ENCODE peak calls at places on chromosomes 5 and 9, in eight cellular contexts. One of them, this sample, is unnamed.

GRCh38 chr5:142314129-142314528 is 10.7 kb downstream of the SPRY4 start:
- DNase-seq in A549: no peak
- DNase-seq in CD8-positive, alpha-beta T cell: no peak
- DNase-seq in Karpas-422: no peak
- DNase-seq in tibial artery: no peak
- DNase-seq in aorta: no peak
- DNase-seq in transverse colon: no peak
- DNase-seq in H9: no peak
- DNase-seq in this sample: no peak

GRCh38 chr9:89312154-89312616 is 1.2 kb downstream of the CKS2 start:
- DNase-seq in A549: peak; percentile 32
- DNase-seq in CD8-positive, alpha-beta T cell: no peak
- DNase-seq in Karpas-422: peak; percentile 66
- DNase-seq in tibial artery: no peak
- DNase-seq in aorta: no peak
- DNase-seq in transverse colon: no peak
- DNase-seq in H9: no peak
- DNase-seq in this sample: no peak

GRCh38 chr9:38371495-38371894 is 21.0 kb upstream of the ALDH1B1 start:
- DNase-seq in A549: peak; percentile 71
- DNase-seq in CD8-positive, alpha-beta T cell: peak; percentile 15
- DNase-seq in Karpas-422: peak; percentile 69
- DNase-seq in tibial artery: no peak
- DNase-seq in aorta: peak; percentile 51
- DNase-seq in transverse colon: peak; percentile 58
- DNase-seq in H9: no peak
- DNase-seq in this sample: peak; percentile 52

GRCh38 chr5:179319741-179320281 is 25.4 kb downstream of the ADAMTS2 start:
- DNase-seq in A549: no peak
- DNase-seq in CD8-positive, alpha-beta T cell: no peak
- DNase-seq in Karpas-422: no peak
- DNase-seq in tibial artery: peak; percentile 62
- DNase-seq in aorta: peak; percentile 54
- DNase-seq in transverse colon: no peak
- DNase-seq in H9: no peak
- DNase-seq in this sample: no peak

GRCh38 chr9:137648396-137648795 is 29.6 kb downstream of the EHMT1 start:
- DNase-seq in A549: no peak
- DNase-seq in CD8-positive, alpha-beta T cell: no peak
- DNase-seq in Karpas-422: no peak
- DNase-seq in tibial artery: no peak
- DNase-seq in aorta: no peak
- DNase-seq in transverse colon: no peak
- DNase-seq in H9: no peak
- DNase-seq in this sample: no peak

GRCh38 chr5:62708481-62709325 is 130.1 kb downstream of the LRRC70 start:
- DNase-seq in A549: no peak
- DNase-seq in CD8-positive, alpha-beta T cell: no peak
- DNase-seq in Karpas-422: no peak
- DNase-seq in tibial artery: no peak
- DNase-seq in aorta: no peak
- DNase-seq in transverse colon: no peak
- DNase-seq in H9: no peak
- DNase-seq in this sample: no peak

GRCh38 chr5:19626218-19626617 is 361.8 kb downstream of the CDH18 start:
- DNase-seq in A549: no peak
- DNase-seq in CD8-positive, alpha-beta T cell: no peak
- DNase-seq in Karpas-422: no peak
- DNase-seq in tibial artery: no peak
- DNase-seq in aorta: no peak
- DNase-seq in transverse colon: no peak
- DNase-seq in H9: no peak
- DNase-seq in this sample: no peak

GRCh38 chr5:140266471-140267200 is 36.3 kb downstream of the PFDN1 start:
- DNase-seq in A549: no peak
- DNase-seq in CD8-positive, alpha-beta T cell: no peak
- DNase-seq in Karpas-422: no peak
- DNase-seq in tibial artery: no peak
- DNase-seq in aorta: no peak
- DNase-seq in transverse colon: no peak
- DNase-seq in H9: no peak
- DNase-seq in this sample: no peak

GRCh38 chr9:116944714-116945534 is 257.8 kb downstream of the TRIM32 start:
- DNase-seq in A549: no peak
- DNase-seq in CD8-positive, alpha-beta T cell: no peak
- DNase-seq in Karpas-422: peak; percentile 55
- DNase-seq in tibial artery: no peak
- DNase-seq in aorta: no peak
- DNase-seq in transverse colon: no peak
- DNase-seq in H9: no peak
- DNase-seq in this sample: no peak

GRCh38 chr9:113623851-113624485 is 160.4 kb downstream of the RGS3 start:
- DNase-seq in A549: no peak
- DNase-seq in CD8-positive, alpha-beta T cell: no peak
- DNase-seq in Karpas-422: no peak
- DNase-seq in tibial artery: no peak
- DNase-seq in aorta: no peak
- DNase-seq in transverse colon: no peak
- DNase-seq in H9: peak; percentile 23
- DNase-seq in this sample: no peak

GRCh38 chr9:123400926-123401503 is 45.0 kb downstream of the CRB2 start:
- DNase-seq in A549: no peak
- DNase-seq in CD8-positive, alpha-beta T cell: no peak
- DNase-seq in Karpas-422: no peak
- DNase-seq in tibial artery: peak; percentile 55
- DNase-seq in aorta: no peak
- DNase-seq in transverse colon: no peak
- DNase-seq in H9: no peak
- DNase-seq in this sample: no peak

GRCh38 chr5:134115806-134116175 is 1.3 kb downstream of the TCF7 start:
- DNase-seq in A549: no peak
- DNase-seq in CD8-positive, alpha-beta T cell: no peak
- DNase-seq in Karpas-422: no peak
- DNase-seq in tibial artery: no peak
- DNase-seq in aorta: no peak
- DNase-seq in transverse colon: no peak
- DNase-seq in H9: no peak
- DNase-seq in this sample: peak; percentile 34

GRCh38 chr9:137029058-137029922 is 1.3 kb upstream of the ABCA2 start:
- DNase-seq in A549: peak; percentile 73
- DNase-seq in CD8-positive, alpha-beta T cell: peak; percentile 70
- DNase-seq in Karpas-422: peak; percentile 86
- DNase-seq in tibial artery: peak; percentile 68
- DNase-seq in aorta: peak; percentile 89
- DNase-seq in transverse colon: peak; percentile 86
- DNase-seq in H9: peak; percentile 85
- DNase-seq in this sample: peak; percentile 85

GRCh38 chr9:87336914-87337333 is 160.7 kb upstream of the DAPK1 start:
- DNase-seq in A549: peak; percentile 88
- DNase-seq in CD8-positive, alpha-beta T cell: no peak
- DNase-seq in Karpas-422: peak; percentile 73
- DNase-seq in tibial artery: no peak
- DNase-seq in aorta: no peak
- DNase-seq in transverse colon: no peak
- DNase-seq in H9: no peak
- DNase-seq in this sample: peak; percentile 60

GRCh38 chr9:74975538-74975937 is 22.8 kb upstream of the C9orf40 start:
- DNase-seq in A549: no peak
- DNase-seq in CD8-positive, alpha-beta T cell: no peak
- DNase-seq in Karpas-422: no peak
- DNase-seq in tibial artery: no peak
- DNase-seq in aorta: no peak
- DNase-seq in transverse colon: no peak
- DNase-seq in H9: no peak
- DNase-seq in this sample: no peak

GRCh38 chr5:94544031-94544650 is 74.3 kb downstream of the KIAA0825 start:
- DNase-seq in A549: no peak
- DNase-seq in CD8-positive, alpha-beta T cell: no peak
- DNase-seq in Karpas-422: peak; percentile 52
- DNase-seq in tibial artery: no peak
- DNase-seq in aorta: no peak
- DNase-seq in transverse colon: no peak
- DNase-seq in H9: no peak
- DNase-seq in this sample: no peak

DNA sequence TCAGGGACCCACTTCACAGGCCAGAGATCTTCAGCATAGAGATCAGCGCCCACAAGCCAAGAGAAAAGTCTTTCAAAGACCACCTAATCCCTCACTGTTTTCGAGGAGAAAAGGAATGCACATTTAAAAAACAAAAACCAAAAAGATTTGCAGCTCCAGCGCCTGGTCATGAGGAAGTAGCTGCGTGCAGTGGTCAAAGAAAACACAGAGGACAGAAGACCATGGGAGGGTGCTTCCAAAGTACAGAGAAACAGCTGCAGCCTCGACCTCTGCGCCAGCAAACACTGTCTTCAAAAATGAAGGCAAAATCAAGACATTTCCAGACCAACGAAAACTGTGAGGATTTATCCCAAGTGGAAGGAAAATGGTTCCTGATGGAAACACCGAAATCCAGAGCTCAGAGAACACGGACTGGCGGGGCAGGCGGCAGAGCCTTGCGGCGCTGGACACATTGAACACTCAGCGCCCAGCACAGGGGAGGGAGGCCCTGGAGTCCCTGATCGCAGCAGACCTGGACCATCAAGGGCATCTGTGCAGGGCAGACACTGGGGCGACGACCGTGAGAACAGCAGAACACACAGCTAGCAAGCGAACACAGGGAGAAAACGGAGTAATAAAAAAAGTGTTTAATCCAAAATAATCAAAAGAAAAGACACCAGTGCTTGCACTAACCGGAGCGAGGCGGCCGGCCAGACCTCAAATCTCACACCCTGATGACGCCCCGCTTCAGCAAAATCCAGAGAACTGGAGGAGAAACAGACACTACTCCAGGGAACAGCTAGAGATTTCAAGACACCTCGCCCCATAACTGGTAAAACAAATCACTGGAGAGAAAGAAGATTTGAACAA is 12.5 kb upstream of the SLC12A7 start:
- DNase-seq in A549: no peak
- DNase-seq in CD8-positive, alpha-beta T cell: no peak
- DNase-seq in Karpas-422: no peak
- DNase-seq in tibial artery: no peak
- DNase-seq in aorta: no peak
- DNase-seq in transverse colon: no peak
- DNase-seq in H9: no peak
- DNase-seq in this sample: no peak
- H3K4me1 ChIP-seq in A549: no peaks in the 10 kb centered on the region
- H3K4me1 ChIP-seq in CD8-positive, alpha-beta T cell: no peaks in the 10 kb centered on the region
- H3K4me1 ChIP-seq in Karpas-422: peaks cover 3% of the 10 kb centered on the region
- H3K4me1 ChIP-seq in tibial artery: no peaks in the 10 kb centered on the region
- H3K4me1 ChIP-seq in aorta: no peaks in the 10 kb centered on the region
- H3K4me1 ChIP-seq in transverse colon: peaks cover 22% of the 10 kb centered on the region
- H3K4me1 ChIP-seq in H9: no peaks in the 10 kb centered on the region
- H3K4me1 ChIP-seq in this sample: peaks cover 44% of the 10 kb centered on the region

DNA sequence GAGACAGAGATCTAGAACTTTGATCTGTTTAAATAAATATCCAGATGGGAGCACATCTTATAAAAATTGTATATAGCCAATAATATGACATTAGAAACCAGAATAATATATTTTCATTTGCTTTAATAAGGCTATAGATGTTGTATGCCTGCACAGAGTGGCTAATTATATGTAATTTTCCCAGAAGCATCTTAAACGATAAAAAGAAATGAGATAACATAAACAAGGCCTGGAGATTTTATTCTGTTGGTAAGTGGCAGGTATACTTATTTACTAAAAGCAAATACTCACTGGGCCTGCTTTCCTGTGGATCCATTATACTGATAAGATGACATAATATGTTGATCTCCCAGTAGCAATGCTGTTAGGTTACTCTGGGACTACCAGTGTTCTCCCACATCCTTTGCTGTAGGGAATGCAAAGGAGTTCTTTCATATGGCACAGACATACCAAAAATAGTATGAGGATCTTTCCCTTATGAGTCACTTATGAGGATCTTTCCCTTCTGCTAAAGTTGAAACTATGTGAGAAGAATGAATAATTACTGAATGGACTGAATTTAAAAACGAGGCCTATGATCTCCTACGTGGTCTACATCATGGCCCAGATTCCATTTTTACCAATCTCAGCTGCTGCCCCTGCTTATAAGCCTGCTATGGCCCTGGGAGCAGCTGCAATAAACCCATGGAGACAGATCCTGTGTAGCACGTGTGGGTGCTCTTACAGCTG is 112.1 kb downstream of the NUDT12 start:
- DNase-seq in A549: no peak
- DNase-seq in CD8-positive, alpha-beta T cell: no peak
- DNase-seq in Karpas-422: no peak
- DNase-seq in tibial artery: no peak
- DNase-seq in aorta: no peak
- DNase-seq in transverse colon: no peak
- DNase-seq in H9: no peak
- DNase-seq in this sample: no peak
- H3K4me1 ChIP-seq in A549: no peaks in the 10 kb centered on the region
- H3K4me1 ChIP-seq in CD8-positive, alpha-beta T cell: no peaks in the 10 kb centered on the region
- H3K4me1 ChIP-seq in Karpas-422: no peaks in the 10 kb centered on the region
- H3K4me1 ChIP-seq in tibial artery: no peaks in the 10 kb centered on the region
- H3K4me1 ChIP-seq in aorta: no peaks in the 10 kb centered on the region
- H3K4me1 ChIP-seq in transverse colon: no peaks in the 10 kb centered on the region
- H3K4me1 ChIP-seq in H9: peaks cover 2% of the 10 kb centered on the region
- H3K4me1 ChIP-seq in this sample: no peaks in the 10 kb centered on the region

GRCh38 chr9:133415107-133415506 is 2.7 kb downstream of the REXO4 start:
- DNase-seq in A549: no peak
- DNase-seq in CD8-positive, alpha-beta T cell: no peak
- DNase-seq in Karpas-422: no peak
- DNase-seq in tibial artery: no peak
- DNase-seq in aorta: no peak
- DNase-seq in transverse colon: no peak
- DNase-seq in H9: no peak
- DNase-seq in this sample: no peak
- H3K4me1 ChIP-seq in A549: peaks cover 14% of the 10 kb centered on the region
- H3K4me1 ChIP-seq in CD8-positive, alpha-beta T cell: peaks cover 23% of the 10 kb centered on the region
- H3K4me1 ChIP-seq in Karpas-422: peaks cover 30% of the 10 kb centered on the region
- H3K4me1 ChIP-seq in tibial artery: peaks cover 20% of the 10 kb centered on the region
- H3K4me1 ChIP-seq in aorta: no peaks in the 10 kb centered on the region
- H3K4me1 ChIP-seq in transverse colon: peaks cover 31% of the 10 kb centered on the region
- H3K4me1 ChIP-seq in H9: peaks cover 5% of the 10 kb centered on the region
- H3K4me1 ChIP-seq in this sample: peaks cover 57% of the 10 kb centered on the region

GRCh38 chr5:132001647-132002561 is 9.6 kb downstream of the ACSL6 start:
- DNase-seq in A549: no peak
- DNase-seq in CD8-positive, alpha-beta T cell: no peak
- DNase-seq in Karpas-422: no peak
- DNase-seq in tibial artery: no peak
- DNase-seq in aorta: peak; percentile 47
- DNase-seq in transverse colon: no peak
- DNase-seq in H9: peak; percentile 53
- DNase-seq in this sample: no peak

GRCh38 chr5:131999041-131999440 is 12.4 kb downstream of the ACSL6 start:
- DNase-seq in A549: no peak
- DNase-seq in CD8-positive, alpha-beta T cell: no peak
- DNase-seq in Karpas-422: no peak
- DNase-seq in tibial artery: no peak
- DNase-seq in aorta: no peak
- DNase-seq in transverse colon: no peak
- DNase-seq in H9: no peak
- DNase-seq in this sample: no peak

GRCh38 chr5:131999471-131999931 is 12.0 kb downstream of the ACSL6 start:
- DNase-seq in A549: no peak
- DNase-seq in CD8-positive, alpha-beta T cell: no peak
- DNase-seq in Karpas-422: no peak
- DNase-seq in tibial artery: no peak
- DNase-seq in aorta: no peak
- DNase-seq in transverse colon: no peak
- DNase-seq in H9: peak; percentile 37
- DNase-seq in this sample: no peak

GRCh38 chr5:131999991-132000490 is 11.4 kb downstream of the ACSL6 start:
- DNase-seq in A549: no peak
- DNase-seq in CD8-positive, alpha-beta T cell: no peak
- DNase-seq in Karpas-422: no peak
- DNase-seq in tibial artery: no peak
- DNase-seq in aorta: no peak
- DNase-seq in transverse colon: no peak
- DNase-seq in H9: no peak
- DNase-seq in this sample: no peak

GRCh38 chr5:132000677-132001453 is 10.6 kb downstream of the ACSL6 start:
- DNase-seq in A549: no peak
- DNase-seq in CD8-positive, alpha-beta T cell: peak; percentile 57
- DNase-seq in Karpas-422: no peak
- DNase-seq in tibial artery: no peak
- DNase-seq in aorta: peak; percentile 17
- DNase-seq in transverse colon: peak; percentile 25
- DNase-seq in H9: no peak
- DNase-seq in this sample: no peak
- H3K4me1 ChIP-seq in A549: no peaks in the 10 kb centered on the region
- H3K4me1 ChIP-seq in CD8-positive, alpha-beta T cell: peaks cover 41% of the 10 kb centered on the region
- H3K4me1 ChIP-seq in Karpas-422: peaks cover 8% of the 10 kb centered on the region
- H3K4me1 ChIP-seq in tibial artery: no peaks in the 10 kb centered on the region
- H3K4me1 ChIP-seq in aorta: no peaks in the 10 kb centered on the region
- H3K4me1 ChIP-seq in transverse colon: no peaks in the 10 kb centered on the region
- H3K4me1 ChIP-seq in H9: peaks cover 9% of the 10 kb centered on the region
- H3K4me1 ChIP-seq in this sample: peaks cover 25% of the 10 kb centered on the region